ENCODE peak calls at places on chromosomes 11 and 22, in four cellular contexts. X is colonic mucosa, H is sigmoid colon, W is SJSA1. K is an unnamed sample.
A peak's percentile ranks its signal among the peaks of the same experiment; 100 is the strongest.

GRCh38 chr11:66330931-66331330 is 5.3 kb downstream of the RIN1 start:
- DNase-seq in X (no peak), H (no peak), W (peak; percentile 99), K (no peak)

GRCh38 chr11:86660011-86660595 is 12.3 kb downstream of the ME3 start:
- DNase-seq in X (no peak), H (no peak), W (no peak), K (no peak)

GRCh38 chr22:33658775-33659174 is 261.5 kb downstream of the LARGE1 start:
- DNase-seq in X (peak; percentile 34), H (peak; percentile 81), W (no peak), K (no peak)

GRCh38 chr11:102760355-102761035 is 19.9 kb downstream of the MMP10 start:
- DNase-seq in X (no peak), H (no peak), W (peak; percentile 88), K (no peak)

GRCh38 chr22:19870153-19871022 is 15.7 kb upstream of the GNB1L start:
- DNase-seq in X (peak; percentile 16), H (peak; percentile 55), W (no peak), K (no peak)

GRCh38 chr11:83971063-83971462 is 684.9 kb upstream of the CCDC90B start:
- DNase-seq in X (no peak), H (no peak), W (no peak), K (peak; percentile 20)

GRCh38 chr11:111674941-111675340 is 72.7 kb downstream of the SIK2 start:
- DNase-seq in X (no peak), H (no peak), W (no peak), K (no peak)

GRCh38 chr22:43421914-43422615 is 10.3 kb downstream of the MPPED1 start:
- DNase-seq in X (no peak), H (no peak), W (no peak), K (no peak)

GRCh38 chr11:32115406-32115805 is 24.5 kb downstream of the RCN1 start:
- DNase-seq in X (no peak), H (no peak), W (no peak), K (no peak)

GRCh38 chr11:65077466-65077865 is 6.4 kb downstream of the CDCA5 start:
- DNase-seq in X (no peak), H (no peak), W (no peak), K (no peak)

GRCh38 chr11:80197155-80197554 is 756.3 kb upstream of the TENM4 start:
- DNase-seq in X (no peak), H (no peak), W (no peak), K (no peak)

GRCh38 chr11:129709801-129710398 is 105.7 kb upstream of the TMEM45B start:
- DNase-seq in X (no peak), H (no peak), W (no peak), K (no peak)

GRCh38 chr11:45859661-45860140 is 12.4 kb downstream of the CRY2 start:
- DNase-seq in X (peak; percentile 92), H (peak; percentile 99), W (no peak), K (peak; percentile 41)

GRCh38 chr22:49039625-49040024 is 788.0 kb downstream of the BRD1 start:
- DNase-seq in X (no peak), H (peak; percentile 34), W (no peak), K (no peak)

GRCh38 chr22:46038516-46039430 is 61.8 kb upstream of the WNT7B start:
- DNase-seq in X (peak; percentile 22), H (peak; percentile 55), W (no peak), K (no peak)

GRCh38 chr22:32444068-32444467 is 20.2 kb downstream of the BPIFC start:
- DNase-seq in X (no peak), H (no peak), W (no peak), K (peak; percentile 45)

GRCh38 chr11:8870461-8871282 is 40.3 kb upstream of the AKIP1 start:
- DNase-seq in X (peak; percentile 81), H (peak; percentile 79), W (peak; percentile 43), K (peak; percentile 75)

GRCh38 chr11:31397239-31397834 is 27.7 kb downstream of the DNAJC24 start:
- DNase-seq in X (no peak), H (no peak), W (peak; percentile 3), K (peak; percentile 56)

GRCh38 chr11:1912314-1912878 is 7.1 kb upstream of the TNNT3 start:
- DNase-seq in X (no peak), H (no peak), W (no peak), K (no peak)

GRCh38 chr11:70580036-70580805 is 181.9 kb downstream of the CTTN start:
- DNase-seq in X (no peak), H (peak; percentile 44), W (no peak), K (no peak)

GRCh38 chr22:38350444-38351359 is 33.5 kb upstream of the CSNK1E start:
- DNase-seq in X (no peak), H (peak; percentile 40), W (no peak), K (peak; percentile 38)

GRCh38 chr22:20509344-20510047 is 2.1 kb downstream of the MED15 start:
- DNase-seq in X (peak; percentile 81), H (peak; percentile 89), W (peak; percentile 90), K (peak; percentile 41)